ENCODE peak calls at places on chromosomes 3 and 15, in six cellular contexts. N, Q, B, Z, G and U are unnamed samples. For H3K36me3, the result is how much of the 10 kb centered on the place peaks cover.

GRCh38 chr3:169558371-169558770 is 105.1 kb downstream of the MECOM start:
- DNase-seq in Q (no peak), B (no peak), G (no peak), N (no peak), Z (no peak), U (no peak)

GRCh38 chr3:172449468-172450149 is 1.4 kb upstream of the GHSR start:
- DNase-seq in B (no peak), Z (peak), Q (no peak), N (no peak), G (peak), U (peak)

GRCh38 chr15:69393831-69394491 is 20.2 kb upstream of the KIF23 start:
- DNase-seq in Z (no peak), N (no peak), G (no peak), Q (no peak), B (no peak), U (peak)

GRCh38 chr3:124217542-124217941 is 225.6 kb upstream of the ROPN1 start:
- DNase-seq in G (no peak), Q (no peak), Z (peak), B (no peak), N (no peak), U (peak)

GRCh38 chr3:132154619-132155018 is 119.8 kb upstream of the CPNE4 start:
- DNase-seq in B (no peak), N (no peak), G (no peak), Z (no peak), Q (no peak), U (no peak)

GRCh38 chr15:96323250-96324162 is 7.0 kb upstream of the NR2F2 start:
- DNase-seq in G (no peak), Z (no peak), B (no peak), N (no peak), Q (no peak), U (no peak)

GRCh38 chr3:183629546-183630301 is 5.7 kb upstream of the KLHL24 start:
- DNase-seq in Z (no peak), B (no peak), Q (no peak), G (no peak), N (no peak), U (no peak)

GRCh38 chr15:74200871-74201419 is 1.6 kb downstream of the STRA6 start:
- DNase-seq in Z (peak), G (no peak), N (no peak), B (no peak), Q (no peak), U (no peak)

GRCh38 chr15:90885432-90886290 is 1.4 kb downstream of the FES start:
- DNase-seq in Q (peak), B (no peak), N (peak), G (peak), Z (peak), U (no peak)

GRCh38 chr3:11764931-11765363 is 81.7 kb downstream of the TAMM41 start:
- DNase-seq in Z (peak), G (no peak), N (no peak), Q (no peak), B (no peak), U (peak)

GRCh38 chr3:133413166-133414020 is 13.5 kb downstream of the BFSP2 start:
- DNase-seq in B (no peak), Z (no peak), Q (no peak), G (peak), N (no peak), U (no peak)

GRCh38 chr15:57324944-57325679 is 51.2 kb upstream of the CGNL1 start:
- DNase-seq in G (no peak), Q (no peak), B (no peak), N (no peak), Z (no peak), U (no peak)

GRCh38 chr15:61367953-61368352 is 138.9 kb upstream of the RORA start:
- DNase-seq in G (no peak), Z (no peak), N (no peak), B (no peak), Q (no peak), U (peak)

GRCh38 chr15:80999623-81000036 is 1.1 kb upstream of the TLNRD1 start:
- DNase-seq in Q (peak), N (no peak), B (no peak), Z (no peak), G (no peak), U (no peak)

GRCh38 chr15:96870510-96871039 is 540.1 kb downstream of the NR2F2 start:
- DNase-seq in B (no peak), N (no peak), Z (no peak), Q (no peak), G (no peak), U (no peak)

GRCh38 chr3:140636452-140637138 is 41.3 kb upstream of the TRIM42 start:
- DNase-seq in Z (no peak), Q (no peak), B (no peak), G (no peak), N (no peak), U (peak)

GRCh38 chr3:50610181-50610971 is 1.2 kb downstream of the CISH start:
- DNase-seq in G (no peak), B (no peak), Z (no peak), N (no peak), Q (no peak), U (no peak)

GRCh38 chr15:68229386-68230156 is at the start of gene CLN6:
- DNase-seq in Q (peak), G (peak), Z (peak), N (peak), B (peak), U (peak)

GRCh38 chr3:109918740-109919139 is 581.4 kb upstream of the DPPA4 start:
- DNase-seq in B (no peak), Q (no peak), N (no peak), G (no peak), Z (no peak), U (no peak)

GRCh38 chr3:67241084-67241483 is 243.0 kb downstream of the KBTBD8 start:
- DNase-seq in N (no peak), B (no peak), Q (no peak), G (no peak), Z (no peak), U (no peak)

GRCh38 chr3:3665961-3666640 is 133.1 kb upstream of the LRRN1 start:
- DNase-seq in B (no peak), N (no peak), Z (no peak), G (no peak), Q (no peak), U (no peak)

GRCh38 chr3:101163554-101163953 is 156.8 kb downstream of the IMPG2 start:
- DNase-seq in N (no peak), Z (no peak), G (no peak), Q (no peak), B (no peak), U (no peak)

GRCh38 chr15:83571820-83572707 is 81.9 kb upstream of the ADAMTSL3 start:
- DNase-seq in Z (no peak), Q (no peak), G (no peak), N (no peak), B (no peak), U (no peak)

GRCh38 chr15:92586383-92586910 is 69.1 kb downstream of the FAM174B start:
- DNase-seq in B (no peak), Q (no peak), Z (no peak), N (no peak), G (no peak), U (no peak)

GRCh38 chr3:46866720-46867549 is 3.7 kb upstream of the MYL3 start:
- DNase-seq in G (peak), N (peak), Q (peak), B (no peak), Z (peak), U (peak)

GRCh38 chr3:492586-493296 is 296.2 kb downstream of the CHL1 start:
- DNase-seq in Q (no peak), Z (no peak), B (no peak), G (no peak), N (no peak), U (no peak)
- H3K4me3 ChIP-seq in Q (no peak), Z (no peak), B (no peak), G (no peak), N (no peak), U (no peak)

DNA sequence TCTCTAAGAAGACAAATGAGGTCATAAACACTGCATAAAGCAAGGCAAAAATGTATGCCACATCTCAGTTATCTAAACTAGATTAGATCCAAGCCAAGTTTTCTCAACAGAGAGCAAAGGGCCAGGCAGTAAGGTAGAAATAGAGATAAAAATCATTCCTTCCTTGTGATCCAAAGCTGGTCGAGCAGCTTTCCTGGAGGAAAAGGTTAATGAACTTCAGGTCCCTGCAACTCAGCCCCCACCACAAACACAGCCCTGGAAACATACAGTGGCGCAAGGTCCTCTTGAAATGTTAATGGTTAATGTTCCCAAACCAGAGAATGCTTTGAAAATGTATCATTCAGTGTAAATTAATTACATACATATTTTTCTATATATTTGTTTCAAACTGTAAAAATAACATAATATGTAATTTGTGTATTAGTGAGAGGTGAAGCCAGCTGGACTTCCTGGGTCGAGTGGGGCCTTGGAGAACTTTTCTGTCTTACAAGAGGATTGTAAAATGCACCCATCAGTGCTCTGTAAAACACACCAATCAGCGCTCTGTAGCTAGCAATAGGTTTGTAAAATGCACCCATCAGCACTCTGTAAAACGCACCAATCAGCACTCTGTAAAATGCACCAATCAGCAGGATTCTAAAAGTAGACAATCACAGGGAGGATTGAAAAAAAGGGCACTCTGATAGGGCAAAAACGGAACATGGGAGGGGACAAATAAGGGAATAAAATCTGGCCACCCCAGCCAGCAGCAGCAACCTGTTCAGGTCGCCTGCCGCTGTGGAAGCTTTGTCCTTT is 17.1 kb downstream of the LYSMD2 start:
- DNase-seq in Q (no peak), G (no peak), Z (no peak), B (no peak), N (no peak), U (no peak)
- H3K27ac ChIP-seq in Q (no peak), G (no peak), Z (no peak), B (no peak), N (no peak), U (no peak)

GRCh38 chr3:74532446-74532845 is 82.0 kb downstream of the CNTN3 start:
- DNase-seq in Z (peak), G (peak), B (no peak), N (no peak), Q (no peak), U (peak)
- H3K36me3 ChIP-seq in Z (under half), G (under half), B (under half), N (under half), Q (under half), U (under half)

GRCh38 chr3:156681003-156681402 is 6.6 kb downstream of the TIPARP start:
- DNase-seq in Z (peak), N (no peak), B (no peak), Q (no peak), G (no peak), U (peak)
- H3K4me3 ChIP-seq in Z (no peak), N (no peak), B (peak), Q (peak), G (no peak), U (peak)

GRCh38 chr3:30124435-30125390 is 481.7 kb upstream of the TGFBR2 start:
- DNase-seq in B (no peak), N (no peak), Z (peak), Q (no peak), G (no peak), U (peak)
- H3K27ac ChIP-seq in B (no peak), N (no peak), Z (no peak), Q (no peak), G (no peak), U (no peak)

GRCh38 chr3:53123510-53123909 is 6.7 kb downstream of the RFT1 start:
- DNase-seq in G (no peak), Q (no peak), Z (no peak), N (no peak), B (no peak), U (no peak)
- H3K36me3 ChIP-seq in G (under half), Q (half or more), Z (half or more), N (under half), B (under half), U (under half)

GRCh38 chr15:99438691-99439523 is 126.9 kb upstream of the MEF2A start:
- DNase-seq in Z (no peak), G (peak), N (no peak), B (no peak), Q (no peak), U (no peak)
- H3K4me3 ChIP-seq in Z (no peak), G (no peak), N (no peak), B (no peak), Q (no peak), U (no peak)

GRCh38 chr3:194315088-194315964 is 35.8 kb downstream of the CPN2 start:
- DNase-seq in Z (peak), G (peak), B (no peak), N (peak), Q (peak), U (peak)
- H3K27ac ChIP-seq in Z (no peak), G (no peak), B (peak), N (no peak), Q (no peak), U (peak)